ENCODE peak calls at places on chromosomes 2 and 18, in four cellular contexts. P is K562, G is GM12878, W is HL-60. Q is an unnamed sample.
A peak's percentile ranks its signal among the peaks of the same experiment; 100 is the strongest.

GRCh38 chr2:131827481-131828163 is 299.9 kb downstream of the CCDC74A start:
- DNase-seq in P (no peak), G (no peak), W (no peak), Q (no peak)

GRCh38 chr2:100321181-100321880 is 970 bp downstream of the LONRF2 start:
- DNase-seq in P (peak; percentile 69), G (no peak), W (peak; percentile 6), Q (peak; percentile 22)

GRCh38 chr2:39059366-39059952 is 61.4 kb downstream of the SOS1 start:
- DNase-seq in P (peak; percentile 48), G (no peak), W (peak; percentile 13), Q (no peak)

GRCh38 chr2:33337385-33337784 is 139.1 kb upstream of the RASGRP3 start:
- DNase-seq in P (no peak), G (no peak), W (no peak), Q (no peak)

GRCh38 chr2:120218181-120218580 is 5.0 kb downstream of the TMEM185B start:
- DNase-seq in P (no peak), G (no peak), W (no peak), Q (no peak)

GRCh38 chr2:203623104-203623503 is 83.3 kb upstream of the CD28 start:
- DNase-seq in P (no peak), G (no peak), W (no peak), Q (no peak)

GRCh38 chr2:30756051-30756719 is 51.1 kb downstream of the CAPN13 start:
- DNase-seq in P (peak; percentile 49), G (no peak), W (no peak), Q (no peak)

GRCh38 chr2:97699765-97700444 is 13.5 kb upstream of the ZAP70 start:
- DNase-seq in P (peak; percentile 79), G (no peak), W (peak; percentile 51), Q (no peak)

GRCh38 chr2:54656863-54657262 is 66.6 kb upstream of the EML6 start:
- DNase-seq in P (no peak), G (no peak), W (no peak), Q (no peak)

GRCh38 chr2:219477815-219478214 is 20.9 kb upstream of the GMPPA start:
- DNase-seq in P (no peak), G (no peak), W (no peak), Q (no peak)

GRCh38 chr2:128607440-128607839 is 288.8 kb upstream of the HS6ST1 start:
- DNase-seq in P (no peak), G (no peak), W (no peak), Q (no peak)

GRCh38 chr18:55422456-55423185 is 165.4 kb downstream of the TCF4 start:
- DNase-seq in P (no peak), G (no peak), W (no peak), Q (no peak)

GRCh38 chr2:135175177-135175576 is 123.1 kb downstream of the RAB3GAP1 start:
- DNase-seq in P (no peak), G (no peak), W (no peak), Q (no peak)

GRCh38 chr2:184598313-184599053 is at the start of gene ZNF804A:
- DNase-seq in P (peak; percentile 43), G (peak; percentile 36), W (peak; percentile 73), Q (peak; percentile 71)

GRCh38 chr2:150125708-150126107 is 361.8 kb downstream of the RND3 start:
- DNase-seq in P (peak; percentile 38), G (no peak), W (no peak), Q (no peak)

GRCh38 chr2:144198116-144198515 is 321.8 kb downstream of the ZEB2 start:
- DNase-seq in P (no peak), G (no peak), W (peak; percentile 65), Q (no peak)

GRCh38 chr2:161919873-161920272 is 154.1 kb downstream of the DPP4 start:
- DNase-seq in P (no peak), G (no peak), W (no peak), Q (no peak)

GRCh38 chr2:105237045-105237765 is 4.3 kb upstream of the GPR45 start:
- DNase-seq in P (no peak), G (no peak), W (no peak), Q (no peak)

GRCh38 chr2:176270100-176270750 is 983 bp downstream of the MTX2 start:
- DNase-seq in P (no peak), G (no peak), W (no peak), Q (no peak)

GRCh38 chr18:11957636-11958035 is 23.7 kb upstream of the IMPA2 start:
- DNase-seq in P (no peak), G (no peak), W (no peak), Q (no peak)

GRCh38 chr18:43563780-43564179 is 286.5 kb upstream of the SYT4 start:
- DNase-seq in P (no peak), G (no peak), W (no peak), Q (no peak)

GRCh38 chr2:150282821-150283309 is 204.6 kb downstream of the RND3 start:
- DNase-seq in P (no peak), G (no peak), W (no peak), Q (no peak)

GRCh38 chr18:48058486-48058885 is 128.0 kb upstream of the SMAD2 start:
- DNase-seq in P (no peak), G (no peak), W (no peak), Q (no peak)

GRCh38 chr2:128623776-128624424 is 305.2 kb upstream of the HS6ST1 start:
- DNase-seq in P (no peak), G (peak; percentile 34), W (peak; percentile 32), Q (peak; percentile 45)

GRCh38 chr18:76759056-76759455 is 63.3 kb upstream of the ZNF236 start:
- DNase-seq in P (no peak), G (no peak), W (no peak), Q (no peak)

GRCh38 chr2:98463988-98464771 is 19.5 kb downstream of the INPP4A start:
- DNase-seq in P (peak; percentile 51), G (no peak), W (no peak), Q (no peak)

GRCh38 chr2:190214434-190215194 is 105.0 kb downstream of the HIBCH start:
- DNase-seq in P (no peak), G (no peak), W (no peak), Q (no peak)

GRCh38 chr2:190216829-190217228 is 102.8 kb downstream of the HIBCH start:
- DNase-seq in P (peak; percentile 38), G (no peak), W (peak; percentile 10), Q (no peak)

GRCh38 chr2:190215620-190216019 is 104.0 kb downstream of the HIBCH start:
- DNase-seq in P (no peak), G (no peak), W (no peak), Q (no peak)

GRCh38 chr2:190219186-190219585 is 100.4 kb downstream of the HIBCH start:
- DNase-seq in P (no peak), G (no peak), W (no peak), Q (no peak)

GRCh38 chr2:190217616-190218015 is 102.0 kb downstream of the HIBCH start:
- DNase-seq in P (no peak), G (no peak), W (no peak), Q (no peak)
- TF ChIP-seq SPI1 in P (no peak), G (no peak), W (no peak), Q (no peak)

DNA sequence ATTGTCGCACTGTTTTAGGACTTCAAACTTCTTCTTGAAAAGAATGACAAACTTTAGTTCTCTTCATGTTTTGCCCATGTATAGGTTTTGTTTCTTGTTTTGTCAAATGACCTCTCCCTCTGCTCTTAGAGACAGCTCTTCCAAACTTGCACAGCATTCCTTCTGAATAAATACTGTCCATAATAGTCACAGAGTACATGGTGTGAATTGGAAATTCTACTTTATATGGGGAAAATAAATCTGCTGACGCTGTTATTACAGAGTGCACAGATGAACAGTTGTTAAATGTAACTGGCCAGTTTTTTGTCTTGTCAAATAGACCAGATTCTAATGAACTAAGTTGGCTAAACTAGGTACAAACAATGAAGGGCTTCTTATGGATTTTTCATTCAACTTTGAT is 115.9 kb upstream of the DTNA start:
- DNase-seq in P (no peak), G (no peak), W (no peak), Q (no peak)
- TF ChIP-seq SPI1 in P (no peak), G (no peak), W (no peak), Q (no peak)

GRCh38 chr18:54240629-54241107 is 16.2 kb upstream of the MBD2 start:
- DNase-seq in P (no peak), G (no peak), W (peak; percentile 91), Q (no peak)
- TF ChIP-seq SPI1 in P (no peak), G (no peak), W (no peak), Q (no peak)

DNA sequence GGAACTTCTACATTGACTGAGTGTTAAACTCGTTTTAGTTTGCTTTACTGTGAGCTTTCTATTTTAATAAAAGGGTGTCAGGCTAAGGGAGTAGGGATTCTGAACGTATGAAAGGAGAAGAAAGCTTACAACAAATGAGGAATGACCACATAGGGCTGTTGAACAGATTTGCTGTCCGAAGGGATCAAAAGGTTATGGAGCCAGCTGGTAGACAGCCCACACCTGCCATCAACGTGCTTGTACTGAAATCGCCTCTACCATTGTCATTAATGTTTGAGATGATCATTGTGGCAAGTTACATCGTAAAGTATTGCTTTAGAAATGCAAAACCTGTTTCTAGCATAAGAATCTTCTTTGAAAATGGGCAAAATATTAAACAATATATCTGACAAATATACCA is 133.8 kb downstream of the WDR7 start:
- DNase-seq in P (no peak), G (no peak), W (no peak), Q (no peak)
- TF ChIP-seq SPI1 in P (no peak), G (no peak), W (no peak), Q (no peak)

DNA sequence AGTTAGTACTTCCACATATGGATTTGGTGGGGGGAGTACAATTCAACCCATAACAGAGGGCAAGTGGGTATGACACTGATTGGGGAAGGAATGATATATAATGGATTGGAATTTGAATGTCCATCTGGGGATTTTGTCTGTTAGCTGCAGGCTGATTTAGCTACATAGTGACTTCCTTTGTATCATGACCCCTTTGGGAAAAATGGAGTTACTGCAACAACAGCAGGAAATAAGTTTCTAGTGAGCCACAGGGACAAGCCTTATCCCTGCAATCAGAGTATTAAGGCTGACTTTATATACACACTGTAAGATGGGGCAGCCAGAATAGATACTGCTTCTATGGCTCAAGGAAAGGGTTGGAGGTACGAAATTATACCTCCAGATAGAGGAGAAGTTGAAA is 404.4 kb upstream of the MEIS1 start:
- DNase-seq in P (peak; percentile 3), G (no peak), W (no peak), Q (no peak)
- TF ChIP-seq SPI1 in P (no peak), G (no peak), W (no peak), Q (no peak)

GRCh38 chr2:171626949-171627348 is 60.3 kb upstream of the DYNC1I2 start:
- DNase-seq in P (peak; percentile 13), G (no peak), W (no peak), Q (no peak)

GRCh38 chr2:171629113-171629512 is 58.2 kb upstream of the DYNC1I2 start:
- DNase-seq in P (no peak), G (no peak), W (no peak), Q (no peak)

GRCh38 chr2:171627412-171627811 is 59.9 kb upstream of the DYNC1I2 start:
- DNase-seq in P (no peak), G (no peak), W (no peak), Q (no peak)

GRCh38 chr2:171630812-171631626 is 56.2 kb upstream of the DYNC1I2 start:
- DNase-seq in P (peak; percentile 81), G (no peak), W (peak; percentile 10), Q (no peak)
- TF ChIP-seq SPI1 in P (no peak), G (no peak), W (no peak), Q (no peak)